ENCODE peak calls at places on chromosomes 4 and X, in seven cellular contexts. J, C, P, O, X, M and R are unnamed samples.

GRCh38 chr4:101074326-101074725 is 273.0 kb downstream of the PPP3CA start:
- DNase-seq in J (no peak), C (no peak), P (no peak), O (no peak), X (peak; percentile 40), M (no peak), R (no peak)

GRCh38 chr4:173169178-173169427 is 492 bp downstream of the GALNT7 start:
- DNase-seq in J (no peak), C (no peak), P (no peak), O (no peak), X (no peak), M (no peak), R (no peak)

GRCh38 chr4:75995727-75996126 is 5.0 kb upstream of the SDAD1 start:
- DNase-seq in J (peak; percentile 43), C (no peak), P (no peak), O (no peak), X (peak; percentile 39), M (no peak), R (peak; percentile 79)

GRCh38 chr4:169621754-169622481 is 1.5 kb downstream of the CLCN3 start:
- DNase-seq in J (no peak), C (no peak), P (no peak), O (no peak), X (peak; percentile 75), M (no peak), R (no peak)

GRCh38 chr4:44025376-44026020 is 423.1 kb downstream of the KCTD8 start:
- DNase-seq in J (no peak), C (no peak), P (no peak), O (no peak), X (no peak), M (no peak), R (no peak)

GRCh38 chr4:184386271-184386781 is 88.0 kb downstream of the IRF2 start:
- DNase-seq in J (no peak), C (peak; percentile 74), P (no peak), O (no peak), X (no peak), M (no peak), R (no peak)

GRCh38 chr4:146957252-146957651 is 11.6 kb upstream of the TTC29 start:
- DNase-seq in J (peak; percentile 92), C (no peak), P (peak; percentile 81), O (no peak), X (peak; percentile 93), M (no peak), R (peak; percentile 77)

GRCh38 chr4:161936625-161937133 is 227.1 kb downstream of the FSTL5 start:
- DNase-seq in J (peak; percentile 98), C (no peak), P (peak; percentile 78), O (no peak), X (peak; percentile 99), M (no peak), R (peak; percentile 25)

GRCh38 chrX:111164728-111165127 is 68.7 kb downstream of the PAK3 start:
- DNase-seq in J (no peak), C (no peak), P (no peak), O (no peak), X (no peak), M (no peak), R (peak; percentile 4)

GRCh38 chr4:156182269-156182668 is 228.6 kb upstream of the CTSO start:
- DNase-seq in J (no peak), C (no peak), P (no peak), O (no peak), X (no peak), M (no peak), R (no peak)

GRCh38 chr4:24024157-24024556 is 134.3 kb upstream of the PPARGC1A start:
- DNase-seq in J (no peak), C (no peak), P (no peak), O (no peak), X (peak; percentile 70), M (no peak), R (peak; percentile 30)

GRCh38 chr4:104986306-104986705 is 160.4 kb upstream of the TET2 start:
- DNase-seq in J (no peak), C (no peak), P (no peak), O (no peak), X (no peak), M (no peak), R (no peak)

GRCh38 chr4:186999676-187000075 is 276.0 kb upstream of the FAT1 start:
- DNase-seq in J (no peak), C (no peak), P (no peak), O (no peak), X (no peak), M (no peak), R (no peak)

GRCh38 chrX:7943600-7944245 is 16.5 kb upstream of the PNPLA4 start:
- DNase-seq in J (no peak), C (no peak), P (no peak), O (no peak), X (no peak), M (no peak), R (no peak)

GRCh38 chr4:67234296-67234695 is 311.0 kb downstream of the CENPC start:
- DNase-seq in J (no peak), C (no peak), P (no peak), O (no peak), X (peak; percentile 66), M (no peak), R (peak; percentile 1)

GRCh38 chr4:149980941-149981340 is 97.3 kb upstream of the DCLK2 start:
- DNase-seq in J (peak; percentile 65), C (peak; percentile 32), P (no peak), O (no peak), X (peak; percentile 46), M (peak; percentile 57), R (peak; percentile 74)

GRCh38 chrX:111098874-111099273 is 2.9 kb downstream of the PAK3 start:
- DNase-seq in J (no peak), C (no peak), P (no peak), O (no peak), X (peak; percentile 17), M (peak; percentile 48), R (no peak)

GRCh38 chr4:153257151-153257620 is 52.9 kb downstream of the TRIM2 start:
- DNase-seq in J (no peak), C (no peak), P (no peak), O (no peak), X (peak; percentile 82), M (peak; percentile 35), R (peak; percentile 16)
- H3K4me3 ChIP-seq in J (no peak overlapping the region), C (no peak overlapping the region), P (no peak overlapping the region), O (no peak overlapping the region), X (no peak overlapping the region), M (no peak overlapping the region), R (no peak overlapping the region)

DNA sequence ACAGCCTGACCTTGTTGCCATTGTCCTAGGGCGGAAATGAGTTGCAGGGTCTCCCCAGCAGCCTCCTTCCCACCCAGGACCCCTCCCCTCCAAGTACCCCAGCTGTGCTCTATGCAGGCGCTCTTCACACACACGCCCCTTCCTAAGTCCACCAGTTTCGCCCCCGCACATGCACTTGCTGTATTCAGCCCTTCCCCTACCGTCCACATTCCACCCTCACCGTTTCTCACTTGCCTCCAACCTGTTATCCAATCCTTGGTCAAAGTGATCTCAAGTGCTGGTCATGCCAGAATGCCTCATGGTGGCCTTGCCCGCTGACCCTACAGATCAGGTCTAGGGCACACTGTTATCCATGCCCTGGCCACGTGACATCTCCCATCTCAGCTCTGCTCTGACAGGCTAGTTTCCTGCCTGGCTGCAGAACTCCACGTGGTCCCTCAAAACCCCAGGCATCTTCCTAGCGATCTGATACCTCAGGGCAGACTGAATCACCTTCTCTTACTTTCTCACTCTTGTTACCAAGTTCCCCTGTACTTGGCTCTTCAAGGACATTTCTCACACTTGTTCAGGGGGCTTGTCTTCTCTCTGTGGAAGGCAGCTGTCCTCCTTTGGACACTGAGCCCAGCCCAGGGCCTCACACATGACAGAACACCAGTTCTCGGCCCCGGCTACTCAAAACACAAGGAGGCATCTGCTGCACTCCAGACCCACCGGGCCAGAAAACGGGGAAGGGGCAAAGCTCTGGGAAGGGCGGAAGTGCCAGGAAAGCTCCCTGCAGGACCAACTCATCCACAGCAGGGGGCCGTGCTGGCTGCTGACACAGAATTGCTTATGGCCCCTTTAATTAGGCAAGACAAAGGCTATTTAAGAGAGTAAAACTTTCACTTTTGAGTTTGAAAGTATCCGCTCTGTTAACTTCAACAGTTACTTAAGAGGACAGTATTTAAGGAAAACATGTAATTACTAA is 39.9 kb downstream of the NSG1 start:
- DNase-seq in J (no peak), C (peak; percentile 7), P (no peak), O (no peak), X (peak; percentile 42), M (no peak), R (no peak)
- TF ChIP-seq CTCF in J (no peak), C (no peak), P (no peak), O (no peak), X (peak; percentile 12), M (no peak), R (no peak)

DNA sequence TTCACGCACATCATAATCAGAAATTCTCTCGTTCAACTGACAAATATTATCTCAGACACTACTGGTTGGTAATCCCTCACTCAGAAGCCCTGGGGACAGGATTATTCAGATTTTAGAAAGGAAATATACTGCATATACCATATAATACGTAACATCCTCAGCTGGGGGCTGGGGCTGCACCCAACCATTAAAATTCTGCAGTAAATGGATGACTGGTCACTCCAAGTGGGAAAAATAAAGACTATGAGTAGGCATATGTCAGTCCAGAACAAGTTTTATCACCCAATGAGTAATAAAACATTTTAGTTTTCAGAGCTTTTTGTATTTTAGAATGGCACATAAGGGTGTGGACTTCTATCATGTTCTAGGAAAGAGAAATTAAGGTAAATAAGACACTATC is 121.7 kb upstream of the MAP3K15 start:
- DNase-seq in J (no peak), C (no peak), P (no peak), O (no peak), X (no peak), M (no peak), R (no peak)
- H3K4me3 ChIP-seq in J (no peak overlapping the region), C (no peak overlapping the region), P (no peak overlapping the region), O (no peak overlapping the region), X (no peak overlapping the region), M (no peak overlapping the region), R (no peak overlapping the region)

GRCh38 chr4:128221556-128221955 is 66.1 kb downstream of the PGRMC2 start:
- DNase-seq in J (no peak), C (no peak), P (no peak), O (no peak), X (peak; percentile 79), M (no peak), R (no peak)

GRCh38 chr4:128225148-128225547 is 62.5 kb downstream of the PGRMC2 start:
- DNase-seq in J (no peak), C (no peak), P (no peak), O (no peak), X (peak; percentile 92), M (no peak), R (peak; percentile 80)

DNA sequence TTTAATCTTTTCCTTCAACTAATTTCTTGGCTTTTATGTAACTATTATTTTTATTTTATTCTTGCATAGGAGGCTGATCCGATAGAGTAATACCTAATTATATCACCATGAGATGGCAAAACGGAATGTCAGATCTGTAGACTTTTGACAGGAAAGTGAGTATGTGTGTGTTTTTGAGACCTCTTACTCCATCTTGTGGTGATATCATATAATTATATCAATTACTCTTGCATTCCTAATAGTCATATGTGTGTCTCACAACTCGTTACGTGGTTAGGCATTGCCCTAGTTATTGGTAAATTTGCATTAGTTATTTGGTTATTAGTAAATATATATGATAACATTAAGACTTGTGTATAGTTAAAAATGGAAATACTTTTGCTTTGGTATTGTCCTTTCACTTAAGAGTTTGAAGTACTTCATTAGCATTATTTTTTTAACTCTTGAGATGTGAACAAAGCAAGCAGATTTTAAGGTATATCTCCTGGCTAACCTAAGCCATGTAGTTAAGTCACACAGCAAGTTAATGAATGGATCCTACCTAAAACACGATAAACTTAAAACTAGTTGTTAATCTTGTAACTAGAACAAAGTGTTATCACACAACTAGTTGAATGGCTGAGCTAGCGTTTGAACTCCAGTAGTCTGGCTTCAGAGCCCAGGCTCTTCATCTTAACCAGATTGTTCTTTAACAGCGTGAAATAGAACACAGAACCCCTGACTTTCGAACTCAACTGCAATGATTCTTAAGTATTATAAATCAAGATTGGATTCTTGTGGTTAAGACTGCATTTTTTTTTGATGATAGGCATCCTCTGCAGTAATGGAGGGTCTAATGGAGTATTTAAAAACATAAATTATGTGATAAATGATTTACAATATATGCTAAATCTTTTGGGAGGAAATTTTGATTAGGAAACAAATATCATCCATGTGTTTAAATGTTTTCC is 67.1 kb downstream of the PGRMC2 start:
- DNase-seq in J (no peak), C (no peak), P (no peak), O (no peak), X (peak; percentile 88), M (no peak), R (peak; percentile 66)
- TF ChIP-seq CTCF in J (no peak), C (peak; percentile 32), P (peak; percentile 64), O (no peak), X (peak; percentile 25), M (no peak), R (peak; percentile 30)